ENCODE peak calls at places on chromosomes 4 and X, in four cellular contexts. O is HepG2, B is K562, R is H1. E is an unnamed sample.

GRCh38 chrX:133859860-133860259 is 125.5 kb downstream of the GPC3 start:
- DNase-seq in O (no peak), B (no peak), R (no peak), E (no peak)

GRCh38 chrX:1281511-1281910 is 12.9 kb downstream of the CSF2RA start:
- DNase-seq in O (no peak), B (no peak), R (no peak), E (no peak)

GRCh38 chr4:153479118-153479517 is 13.0 kb downstream of the TMEM131L start:
- DNase-seq in O (no peak), B (no peak), R (no peak), E (no peak)

GRCh38 chrX:86910027-86910426 is 607.6 kb upstream of the KLHL4 start:
- DNase-seq in O (no peak), B (no peak), R (no peak), E (no peak)

GRCh38 chr4:187632260-187633010 is 363.1 kb upstream of the ZFP42 start:
- DNase-seq in O (no peak), B (no peak), R (no peak), E (no peak)

GRCh38 chr4:22957774-22958173 is 265.0 kb downstream of the GBA3 start:
- DNase-seq in O (no peak), B (no peak), R (no peak), E (no peak)

GRCh38 chr4:76197971-76198410 is 15.6 kb downstream of the SCARB2 start:
- DNase-seq in O (no peak), B (peak; percentile 37), R (no peak), E (no peak)

GRCh38 chr4:8644966-8645752 is 52.6 kb downstream of the CPZ start:
- DNase-seq in O (no peak), B (no peak), R (no peak), E (no peak)

GRCh38 chr4:110344165-110344564 is 131.8 kb upstream of the ENPEP start:
- DNase-seq in O (no peak), B (peak; percentile 6), R (no peak), E (no peak)

GRCh38 chrX:12779534-12779933 is 11.7 kb upstream of the PRPS2 start:
- DNase-seq in O (peak; percentile 37), B (no peak), R (no peak), E (no peak)

DNA sequence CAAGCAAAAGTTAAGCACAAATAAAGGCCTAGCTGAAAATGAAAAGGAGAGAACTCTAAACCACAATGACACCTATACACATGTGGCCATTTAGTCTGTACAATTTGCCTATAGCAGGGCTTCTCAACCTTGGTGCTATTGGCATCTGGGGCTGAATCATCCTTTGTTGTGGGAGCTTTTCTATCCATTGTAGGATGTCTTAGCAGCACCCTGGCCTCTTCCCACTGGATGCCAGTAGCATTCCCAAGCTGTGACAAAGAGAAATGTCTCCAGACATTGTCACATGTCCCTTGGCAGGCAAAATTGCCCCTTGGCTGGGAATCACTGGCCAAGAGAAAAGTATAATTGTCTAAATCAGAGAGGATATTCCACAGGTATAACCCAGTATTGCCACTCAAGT is 13.5 kb upstream of the PRPS2 start:
- DNase-seq in O (no peak), B (no peak), R (no peak), E (no peak)
- TF ChIP-seq POLR2AphosphoS5 in O (no peak), B (no peak), R (no peak), E (no peak)

GRCh38 chr4:117481742-117482141 is 396.4 kb upstream of the TRAM1L1 start:
- DNase-seq in O (no peak), B (no peak), R (no peak), E (no peak)

GRCh38 chr4:117477925-117478324 is 392.5 kb upstream of the TRAM1L1 start:
- DNase-seq in O (no peak), B (no peak), R (no peak), E (no peak)

GRCh38 chr4:117478702-117479101 is 393.3 kb upstream of the TRAM1L1 start:
- DNase-seq in O (no peak), B (no peak), R (no peak), E (no peak)

GRCh38 chr4:117474987-117475386 is 389.6 kb upstream of the TRAM1L1 start:
- DNase-seq in O (no peak), B (no peak), R (no peak), E (no peak)

GRCh38 chr4:117479673-117480072 is 394.3 kb upstream of the TRAM1L1 start:
- DNase-seq in O (no peak), B (no peak), R (no peak), E (no peak)
- TF ChIP-seq TAF1 in O (no peak), B (no peak), R (no peak), E (no peak)

GRCh38 chrX:40094900-40095587 is 2.7 kb downstream of the BCOR start:
- DNase-seq in O (no peak), B (no peak), R (no peak), E (no peak)

GRCh38 chrX:40093586-40093985 is 4.2 kb downstream of the BCOR start:
- DNase-seq in O (no peak), B (no peak), R (no peak), E (no peak)

GRCh38 chrX:40092808-40093435 is 4.8 kb downstream of the BCOR start:
- DNase-seq in O (no peak), B (no peak), R (no peak), E (no peak)

GRCh38 chrX:40095588-40096394 is 2.0 kb downstream of the BCOR start:
- DNase-seq in O (no peak), B (peak; percentile 56), R (no peak), E (no peak)

DNA sequence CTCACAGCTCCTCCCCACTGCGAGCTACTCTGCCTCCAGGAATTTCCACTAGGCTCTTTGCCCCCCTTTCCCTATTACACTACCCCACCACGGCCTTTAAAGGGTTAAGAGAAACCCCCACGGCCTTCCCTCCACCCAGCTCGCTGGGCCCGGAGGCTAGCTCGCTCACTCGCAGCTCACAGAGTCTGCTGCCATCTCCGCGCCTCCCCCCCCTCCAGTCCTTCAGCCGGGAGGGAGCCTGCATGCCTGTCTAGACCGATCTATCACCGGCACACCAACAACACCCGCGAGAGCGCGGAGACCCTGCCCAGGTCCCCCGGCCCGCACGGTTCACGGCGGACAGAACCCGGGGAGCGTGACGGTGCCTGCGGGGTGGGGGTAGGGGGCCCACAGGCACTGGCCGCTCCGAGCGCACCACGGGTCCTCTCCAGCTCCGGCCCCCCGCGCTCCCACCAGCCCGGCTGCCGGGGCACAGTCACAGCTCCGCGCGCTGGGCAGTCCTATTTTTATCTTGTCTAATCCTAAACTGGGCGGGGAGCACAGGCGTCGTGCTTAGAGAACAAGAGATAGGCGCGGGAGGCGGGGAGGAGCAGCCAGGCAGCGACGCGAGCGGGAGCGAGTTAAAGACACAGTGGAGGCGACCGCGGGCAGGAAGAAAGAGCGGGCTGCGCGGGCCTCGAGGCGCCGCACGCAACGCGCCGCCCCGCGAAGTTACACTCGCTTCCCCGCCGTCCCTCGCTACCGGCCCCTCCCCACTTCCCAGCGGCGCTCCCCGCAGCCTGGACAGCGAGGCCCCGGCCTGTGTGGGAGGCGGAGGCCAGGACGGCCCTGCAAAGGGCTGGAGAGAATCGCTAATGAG is 3.5 kb downstream of the BCOR start:
- DNase-seq in O (no peak), B (peak; percentile 86), R (no peak), E (no peak)
- TF ChIP-seq POLR2A in O (no peak), B (no peak), R (no peak), E (no peak)

GRCh38 chrX:45756562-45756961 is 555.9 kb upstream of the DIPK2B start:
- DNase-seq in O (no peak), B (no peak), R (no peak), E (no peak)
- TF ChIP-seq POLR2AphosphoS5 in O (no peak), B (no peak), R (no peak), E (no peak)

GRCh38 chr4:145130788-145131398 is 32.8 kb downstream of the ABCE1 start:
- DNase-seq in O (no peak), B (peak; percentile 3), R (no peak), E (no peak)
- TF ChIP-seq TAF1 in O (no peak), B (no peak), R (no peak), E (no peak)

GRCh38 chr4:7120341-7120740 is 52.5 kb upstream of the GRPEL1 start:
- DNase-seq in O (no peak), B (peak; percentile 55), R (no peak), E (no peak)
- TF ChIP-seq POLR2A in O (no peak), B (no peak), R (no peak), E (no peak)

E was measured in GM12892.